ENCODE peak calls at places on chromosomes 3 and 15, in nine cellular contexts. S, K, L, U, W, I, T, R and B are unnamed samples.

GRCh38 chr15:39365161-39365560 is 215.7 kb upstream of the THBS1 start:
- DNase-seq in L (no peak), S (no peak), W (no peak), R (no peak), U (no peak), K (no peak), I (no peak), T (no peak), B (no peak)

GRCh38 chr3:179375091-179375999 is 27.8 kb downstream of the MFN1 start:
- DNase-seq in T (no peak), L (no peak), K (no peak), S (no peak), I (no peak), R (no peak), U (no peak), W (no peak), B (no peak)

GRCh38 chr3:170493712-170494182 is 75.1 kb downstream of the CLDN11 start:
- DNase-seq in T (no peak), W (peak; percentile 77), K (no peak), S (no peak), I (no peak), L (no peak), R (peak; percentile 83), U (no peak), B (peak; percentile 75)

GRCh38 chr3:143239026-143239425 is 119.5 kb downstream of the CHST2 start:
- DNase-seq in S (no peak), L (no peak), T (no peak), U (no peak), R (peak; percentile 45), K (no peak), I (no peak), W (no peak), B (no peak)

GRCh38 chr15:42324308-42324707 is 35.0 kb upstream of the CAPN3 start:
- DNase-seq in U (no peak), L (no peak), S (no peak), R (peak; percentile 82), K (no peak), I (no peak), W (no peak), T (no peak), B (no peak)

GRCh38 chr3:195139091-195139875 is 131.7 kb downstream of the XXYLT1 start:
- DNase-seq in W (no peak), U (no peak), R (no peak), L (no peak), I (no peak), K (no peak), T (peak; percentile 59), S (no peak), B (no peak)

GRCh38 chr3:110856916-110857315 is 214.7 kb upstream of the NECTIN3 start:
- DNase-seq in R (no peak), W (no peak), S (no peak), U (no peak), L (no peak), T (no peak), K (no peak), I (no peak), B (no peak)

GRCh38 chr15:25805006-25805405 is 58.1 kb downstream of the ATP10A start:
- DNase-seq in K (no peak), W (no peak), R (no peak), S (no peak), T (no peak), U (no peak), I (no peak), L (no peak), B (no peak)

GRCh38 chr3:101873619-101874018 is 24.3 kb downstream of the NFKBIZ start:
- DNase-seq in U (no peak), W (no peak), R (peak; percentile 93), K (no peak), T (no peak), I (no peak), L (no peak), S (no peak), B (no peak)

GRCh38 chr3:194824676-194825075 is 139.0 kb downstream of the FAM43A start:
- DNase-seq in K (no peak), I (no peak), L (no peak), T (no peak), U (no peak), S (no peak), R (no peak), W (no peak), B (no peak)

GRCh38 chr15:66290518-66290917 is 2.9 kb upstream of the DIS3L start:
- DNase-seq in T (no peak), K (no peak), R (no peak), S (no peak), L (no peak), W (no peak), I (no peak), U (no peak), B (no peak)